ENCODE peak calls at places on chromosomes 2 and 18, in eight cellular contexts. One of them, this sample, is unnamed.

GRCh38 chr18:23871410-23871809 is 143.1 kb upstream of the TTC39C start:
- DNase-seq in foreskin fibroblast: no peak
- DNase-seq in HCT116: no peak
- DNase-seq in AG10803: no peak
- DNase-seq in astrocyte of the cerebellum: peak; percentile 5
- DNase-seq in CD8-positive, alpha-beta T cell: peak; percentile 71
- DNase-seq in GM06990: peak; percentile 18
- DNase-seq in A549: no peak
- DNase-seq in this sample: no peak

GRCh38 chr18:74303936-74304335 is 11.7 kb upstream of the C18orf63 start:
- DNase-seq in AG10803: peak; percentile 61
- DNase-seq in HCT116: no peak
- DNase-seq in foreskin fibroblast: peak; percentile 57
- DNase-seq in GM06990: no peak
- DNase-seq in CD8-positive, alpha-beta T cell: no peak
- DNase-seq in astrocyte of the cerebellum: no peak
- DNase-seq in A549: no peak
- DNase-seq in this sample: no peak

GRCh38 chr2:215849771-215850170 is 163.6 kb downstream of the MREG start:
- DNase-seq in HCT116: no peak
- DNase-seq in A549: no peak
- DNase-seq in foreskin fibroblast: no peak
- DNase-seq in CD8-positive, alpha-beta T cell: no peak
- DNase-seq in astrocyte of the cerebellum: no peak
- DNase-seq in AG10803: no peak
- DNase-seq in GM06990: no peak
- DNase-seq in this sample: no peak

GRCh38 chr2:239193925-239194687 is 206.7 kb downstream of the HDAC4 start:
- DNase-seq in GM06990: no peak
- DNase-seq in CD8-positive, alpha-beta T cell: no peak
- DNase-seq in foreskin fibroblast: no peak
- DNase-seq in astrocyte of the cerebellum: no peak
- DNase-seq in HCT116: no peak
- DNase-seq in AG10803: no peak
- DNase-seq in A549: no peak
- DNase-seq in this sample: no peak

GRCh38 chr18:13808294-13809024 is 15.5 kb upstream of the MC5R start:
- DNase-seq in HCT116: no peak
- DNase-seq in CD8-positive, alpha-beta T cell: no peak
- DNase-seq in foreskin fibroblast: no peak
- DNase-seq in A549: no peak
- DNase-seq in GM06990: no peak
- DNase-seq in AG10803: no peak
- DNase-seq in astrocyte of the cerebellum: no peak
- DNase-seq in this sample: no peak

GRCh38 chr2:26076001-26076587 is 42.2 kb downstream of the RAB10 start:
- DNase-seq in HCT116: no peak
- DNase-seq in AG10803: no peak
- DNase-seq in astrocyte of the cerebellum: no peak
- DNase-seq in foreskin fibroblast: no peak
- DNase-seq in GM06990: no peak
- DNase-seq in A549: no peak
- DNase-seq in CD8-positive, alpha-beta T cell: no peak
- DNase-seq in this sample: no peak

GRCh38 chr18:34942975-34943374 is 98.2 kb upstream of the MAPRE2 start:
- DNase-seq in foreskin fibroblast: no peak
- DNase-seq in CD8-positive, alpha-beta T cell: no peak
- DNase-seq in AG10803: no peak
- DNase-seq in GM06990: no peak
- DNase-seq in HCT116: no peak
- DNase-seq in A549: no peak
- DNase-seq in astrocyte of the cerebellum: no peak
- DNase-seq in this sample: no peak

GRCh38 chr2:33312389-33312788 is 164.1 kb upstream of the RASGRP3 start:
- DNase-seq in astrocyte of the cerebellum: no peak
- DNase-seq in AG10803: peak; percentile 72
- DNase-seq in CD8-positive, alpha-beta T cell: no peak
- DNase-seq in A549: no peak
- DNase-seq in HCT116: no peak
- DNase-seq in foreskin fibroblast: no peak
- DNase-seq in GM06990: no peak
- DNase-seq in this sample: no peak

GRCh38 chr2:230793573-230794359 is 71.0 kb upstream of the ITM2C start:
- DNase-seq in GM06990: no peak
- DNase-seq in astrocyte of the cerebellum: peak; percentile 99
- DNase-seq in AG10803: peak; percentile 98
- DNase-seq in HCT116: peak; percentile 95
- DNase-seq in CD8-positive, alpha-beta T cell: peak; percentile 53
- DNase-seq in foreskin fibroblast: peak; percentile 98
- DNase-seq in A549: peak; percentile 27
- DNase-seq in this sample: peak; percentile 98

GRCh38 chr2:187493180-187493579 is 45.1 kb upstream of the CALCRL start:
- DNase-seq in HCT116: no peak
- DNase-seq in GM06990: no peak
- DNase-seq in AG10803: no peak
- DNase-seq in A549: no peak
- DNase-seq in foreskin fibroblast: no peak
- DNase-seq in astrocyte of the cerebellum: no peak
- DNase-seq in CD8-positive, alpha-beta T cell: no peak
- DNase-seq in this sample: no peak

GRCh38 chr2:151886235-151886634 is 58.0 kb upstream of the ARL5A start:
- DNase-seq in AG10803: no peak
- DNase-seq in HCT116: no peak
- DNase-seq in astrocyte of the cerebellum: no peak
- DNase-seq in CD8-positive, alpha-beta T cell: no peak
- DNase-seq in A549: no peak
- DNase-seq in foreskin fibroblast: no peak
- DNase-seq in GM06990: no peak
- DNase-seq in this sample: no peak

GRCh38 chr18:50143295-50143694 is 51.7 kb downstream of the MYO5B start:
- DNase-seq in GM06990: no peak
- DNase-seq in foreskin fibroblast: no peak
- DNase-seq in HCT116: no peak
- DNase-seq in AG10803: no peak
- DNase-seq in CD8-positive, alpha-beta T cell: no peak
- DNase-seq in astrocyte of the cerebellum: no peak
- DNase-seq in A549: no peak
- DNase-seq in this sample: no peak

GRCh38 chr2:6452702-6453481 is 412.8 kb downstream of the CMPK2 start:
- DNase-seq in HCT116: no peak
- DNase-seq in A549: no peak
- DNase-seq in foreskin fibroblast: no peak
- DNase-seq in AG10803: no peak
- DNase-seq in astrocyte of the cerebellum: no peak
- DNase-seq in CD8-positive, alpha-beta T cell: no peak
- DNase-seq in GM06990: no peak
- DNase-seq in this sample: no peak

GRCh38 chr18:490024-490366 is 10.5 kb downstream of the COLEC12 start:
- DNase-seq in AG10803: no peak
- DNase-seq in HCT116: no peak
- DNase-seq in CD8-positive, alpha-beta T cell: no peak
- DNase-seq in GM06990: no peak
- DNase-seq in astrocyte of the cerebellum: no peak
- DNase-seq in foreskin fibroblast: no peak
- DNase-seq in A549: no peak
- DNase-seq in this sample: no peak

GRCh38 chr18:79422022-79422782 is 26.5 kb downstream of the NFATC1 start:
- DNase-seq in astrocyte of the cerebellum: peak; percentile 69
- DNase-seq in A549: no peak
- DNase-seq in HCT116: no peak
- DNase-seq in GM06990: peak; percentile 45
- DNase-seq in AG10803: peak; percentile 78
- DNase-seq in foreskin fibroblast: no peak
- DNase-seq in CD8-positive, alpha-beta T cell: no peak
- DNase-seq in this sample: peak; percentile 83

GRCh38 chr2:240989451-240990265 is 8.8 kb upstream of the SNED1 start:
- DNase-seq in HCT116: peak; percentile 48
- DNase-seq in foreskin fibroblast: no peak
- DNase-seq in AG10803: peak; percentile 32
- DNase-seq in CD8-positive, alpha-beta T cell: no peak
- DNase-seq in GM06990: no peak
- DNase-seq in A549: peak; percentile 50
- DNase-seq in astrocyte of the cerebellum: no peak
- DNase-seq in this sample: no peak

GRCh38 chr2:180352620-180353019 is 345.5 kb upstream of the CWC22 start:
- DNase-seq in HCT116: no peak
- DNase-seq in astrocyte of the cerebellum: no peak
- DNase-seq in foreskin fibroblast: no peak
- DNase-seq in AG10803: no peak
- DNase-seq in A549: no peak
- DNase-seq in CD8-positive, alpha-beta T cell: no peak
- DNase-seq in GM06990: no peak
- DNase-seq in this sample: no peak

DNA sequence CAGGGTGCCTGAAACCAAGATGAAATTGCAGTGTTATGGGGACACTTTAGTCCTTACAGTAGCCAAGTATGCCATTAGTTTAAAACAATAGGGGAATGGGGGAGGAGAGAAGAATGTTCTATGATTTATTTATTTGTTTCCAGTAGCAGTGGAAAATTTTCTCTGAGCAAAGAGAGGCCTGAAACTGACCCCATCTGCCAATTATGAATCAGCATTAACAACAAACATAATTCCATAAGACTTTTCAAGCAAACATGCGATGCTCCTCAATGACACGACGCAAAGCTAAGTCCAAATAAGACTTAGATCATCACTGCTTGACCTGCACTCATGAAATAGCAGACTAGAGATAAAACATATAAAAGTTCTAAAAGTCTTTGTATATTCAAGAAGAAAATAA is 4.0 kb downstream of the KLF7 start:
- DNase-seq in AG10803: peak; percentile 67
- DNase-seq in HCT116: no peak
- DNase-seq in astrocyte of the cerebellum: no peak
- DNase-seq in GM06990: no peak
- DNase-seq in A549: no peak
- DNase-seq in foreskin fibroblast: peak; percentile 66
- DNase-seq in CD8-positive, alpha-beta T cell: no peak
- DNase-seq in this sample: no peak
- H3K4me3 ChIP-seq in AG10803: peak overlapping the region; percentile 95
- H3K4me3 ChIP-seq in HCT116: no peak overlapping the region
- H3K4me3 ChIP-seq in astrocyte of the cerebellum: peak overlapping the region; percentile 83
- H3K4me3 ChIP-seq in GM06990: no peak overlapping the region
- H3K4me3 ChIP-seq in A549: peak overlapping the region; percentile 53
- H3K4me3 ChIP-seq in foreskin fibroblast: peak overlapping the region; percentile 70
- H3K4me3 ChIP-seq in CD8-positive, alpha-beta T cell: no peak overlapping the region
- H3K4me3 ChIP-seq in this sample: no peak overlapping the region

DNA sequence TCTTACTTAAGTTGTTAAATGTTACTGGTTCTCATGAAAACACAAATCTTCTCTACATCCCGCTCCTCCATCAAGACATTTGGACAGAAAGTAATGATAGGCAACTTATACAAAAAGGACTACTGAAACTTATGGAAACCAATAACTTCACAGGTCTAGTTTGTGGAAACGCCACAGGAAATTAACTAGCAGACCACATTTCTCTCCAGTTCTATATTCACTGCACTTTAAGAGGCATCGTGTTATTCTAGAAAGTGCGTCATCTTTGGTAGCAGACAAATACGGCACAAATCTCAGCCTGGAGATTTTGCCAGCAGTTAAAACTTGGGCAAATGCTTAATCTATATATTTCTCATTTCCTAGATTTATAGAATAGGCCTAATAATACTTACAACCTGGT is 164.3 kb downstream of the EPHA4 start:
- DNase-seq in A549: no peak
- DNase-seq in CD8-positive, alpha-beta T cell: no peak
- DNase-seq in GM06990: no peak
- DNase-seq in astrocyte of the cerebellum: no peak
- DNase-seq in HCT116: no peak
- DNase-seq in AG10803: no peak
- DNase-seq in foreskin fibroblast: no peak
- DNase-seq in this sample: no peak
- TF ChIP-seq CTCF in A549: no peak
- TF ChIP-seq CTCF in CD8-positive, alpha-beta T cell: no peak
- TF ChIP-seq CTCF in GM06990: no peak
- TF ChIP-seq CTCF in astrocyte of the cerebellum: no peak
- TF ChIP-seq CTCF in HCT116: no peak
- TF ChIP-seq CTCF in AG10803: no peak
- TF ChIP-seq CTCF in foreskin fibroblast: no peak
- TF ChIP-seq CTCF in this sample: no peak

DNA sequence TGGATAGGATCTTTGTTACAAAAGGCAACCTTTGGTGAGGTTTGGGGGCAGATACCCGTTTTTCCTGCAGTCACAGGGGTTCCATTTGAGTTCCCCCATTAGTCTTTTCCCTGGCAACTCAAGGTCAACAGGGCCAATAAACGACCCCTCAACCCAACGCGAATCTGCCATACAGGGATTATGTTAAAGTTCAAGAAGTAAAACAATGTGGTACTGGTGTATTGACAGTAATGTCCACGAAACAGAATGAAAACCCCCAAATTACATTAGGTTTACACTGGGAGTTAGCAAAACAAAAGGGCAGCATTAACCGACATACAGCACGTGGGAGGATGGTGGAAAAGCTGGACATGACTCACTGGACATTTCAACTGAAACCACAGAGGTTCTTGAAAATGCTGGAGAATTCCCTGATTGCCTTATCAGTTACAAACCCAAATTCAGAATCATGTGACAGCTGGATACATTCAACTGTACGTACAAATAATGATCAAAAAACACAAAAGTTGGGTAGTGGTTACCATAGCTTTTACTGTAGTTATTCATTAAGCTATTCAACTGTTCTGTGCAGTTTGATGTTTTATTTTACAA is 4.9 kb upstream of the IMP4 start:
- DNase-seq in astrocyte of the cerebellum: peak; percentile 36
- DNase-seq in CD8-positive, alpha-beta T cell: no peak
- DNase-seq in AG10803: peak; percentile 32
- DNase-seq in GM06990: no peak
- DNase-seq in foreskin fibroblast: peak; percentile 61
- DNase-seq in HCT116: no peak
- DNase-seq in A549: no peak
- DNase-seq in this sample: no peak
- H3K4me3 ChIP-seq in astrocyte of the cerebellum: peak overlapping the region; percentile 36
- H3K4me3 ChIP-seq in CD8-positive, alpha-beta T cell: no peak overlapping the region
- H3K4me3 ChIP-seq in AG10803: no peak overlapping the region
- H3K4me3 ChIP-seq in GM06990: no peak overlapping the region
- H3K4me3 ChIP-seq in foreskin fibroblast: no peak overlapping the region
- H3K4me3 ChIP-seq in HCT116: no peak overlapping the region
- H3K4me3 ChIP-seq in A549: peak overlapping the region; percentile 46
- H3K4me3 ChIP-seq in this sample: no peak overlapping the region

DNA sequence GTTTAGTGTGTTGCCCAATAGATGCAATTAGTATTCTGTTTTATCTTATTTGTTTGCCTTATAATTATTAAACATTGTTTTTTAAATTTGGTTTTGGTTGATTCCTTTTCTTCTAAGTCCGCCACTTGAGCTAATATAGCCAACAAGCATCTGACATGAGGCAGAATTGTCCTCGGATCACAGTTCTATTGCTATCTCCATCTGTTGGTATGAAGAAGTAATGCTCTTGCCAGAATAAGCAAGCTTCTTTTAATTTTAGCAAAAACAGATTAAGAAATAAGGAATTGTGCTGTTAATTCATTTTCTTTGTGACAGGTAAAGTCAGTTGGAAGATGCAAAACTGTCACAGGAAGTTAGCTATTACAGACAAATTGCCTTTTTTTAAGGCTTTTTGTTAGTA is 54.3 kb downstream of the R3HDM1 start:
- DNase-seq in astrocyte of the cerebellum: no peak
- DNase-seq in HCT116: no peak
- DNase-seq in A549: no peak
- DNase-seq in foreskin fibroblast: peak; percentile 10
- DNase-seq in CD8-positive, alpha-beta T cell: no peak
- DNase-seq in AG10803: peak; percentile 12
- DNase-seq in GM06990: no peak
- DNase-seq in this sample: no peak
- TF ChIP-seq CTCF in astrocyte of the cerebellum: peak; percentile 8
- TF ChIP-seq CTCF in HCT116: no peak
- TF ChIP-seq CTCF in A549: no peak
- TF ChIP-seq CTCF in foreskin fibroblast: peak; percentile 9
- TF ChIP-seq CTCF in CD8-positive, alpha-beta T cell: no peak
- TF ChIP-seq CTCF in AG10803: peak; percentile 38
- TF ChIP-seq CTCF in GM06990: no peak
- TF ChIP-seq CTCF in this sample: peak; percentile 17

GRCh38 chr2:98732430-98733051 is 1.6 kb upstream of the MGAT4A start:
- DNase-seq in GM06990: no peak
- DNase-seq in AG10803: no peak
- DNase-seq in foreskin fibroblast: no peak
- DNase-seq in A549: no peak
- DNase-seq in HCT116: no peak
- DNase-seq in CD8-positive, alpha-beta T cell: no peak
- DNase-seq in astrocyte of the cerebellum: no peak
- DNase-seq in this sample: no peak
- H3K4me3 ChIP-seq in GM06990: no peak overlapping the region
- H3K4me3 ChIP-seq in AG10803: no peak overlapping the region
- H3K4me3 ChIP-seq in foreskin fibroblast: no peak overlapping the region
- H3K4me3 ChIP-seq in A549: no peak overlapping the region
- H3K4me3 ChIP-seq in HCT116: no peak overlapping the region
- H3K4me3 ChIP-seq in CD8-positive, alpha-beta T cell: peak overlapping the region; percentile 69
- H3K4me3 ChIP-seq in astrocyte of the cerebellum: no peak overlapping the region
- H3K4me3 ChIP-seq in this sample: no peak overlapping the region